ENCODE peak calls at places on chromosomes 16 and 17, in four cellular contexts. Q is H1, C is IMR-90, U is H9. J is an unnamed sample.

GRCh38 chr16:56424791-56425438 is 430 bp downstream of the AMFR start:
- DNase-seq in Q (no peak), C (no peak), U (peak; percentile 45), J (peak; percentile 61)

GRCh38 chr17:59561042-59561441 is 4.4 kb upstream of the DHX40 start:
- DNase-seq in Q (no peak), C (peak; percentile 3), U (peak; percentile 56), J (peak; percentile 68)

GRCh38 chr16:89123001-89123830 is 29.6 kb downstream of the ACSF3 start:
- DNase-seq in Q (no peak), C (no peak), U (no peak), J (no peak)

GRCh38 chr17:73513426-73513825 is 130.8 kb downstream of the SDK2 start:
- DNase-seq in Q (no peak), C (no peak), U (no peak), J (no peak)

GRCh38 chr16:30659507-30660423 is 1.5 kb downstream of the FBRS start:
- DNase-seq in Q (no peak), C (no peak), U (no peak), J (peak; percentile 10)

GRCh38 chr17:7081341-7082062 is 1.5 kb upstream of the CLEC10A start:
- DNase-seq in Q (no peak), C (no peak), U (no peak), J (peak; percentile 10)

GRCh38 chr17:8151120-8151640 is 1.0 kb downstream of the PER1 start:
- DNase-seq in Q (no peak), C (peak; percentile 90), U (peak; percentile 87), J (peak; percentile 89)

GRCh38 chr17:8110456-8110804 is 7.9 kb downstream of the ALOXE3 start:
- DNase-seq in Q (no peak), C (no peak), U (no peak), J (no peak)

GRCh38 chr17:73478768-73479424 is 165.3 kb downstream of the SDK2 start:
- DNase-seq in Q (no peak), C (no peak), U (peak; percentile 81), J (peak; percentile 58)

GRCh38 chr16:58197314-58198012 is 443 bp downstream of the CSNK2A2 start:
- DNase-seq in Q (no peak), C (no peak), U (no peak), J (peak; percentile 13)

GRCh38 chr16:58194790-58195189 is 3.1 kb downstream of the CSNK2A2 start:
- DNase-seq in Q (no peak), C (no peak), U (no peak), J (no peak)

GRCh38 chr16:58196898-58197313 is 1.0 kb downstream of the CSNK2A2 start:
- DNase-seq in Q (no peak), C (peak; percentile 48), U (no peak), J (peak; percentile 26)

GRCh38 chr16:58195771-58196170 is 2.1 kb downstream of the CSNK2A2 start:
- DNase-seq in Q (no peak), C (no peak), U (no peak), J (no peak)

GRCh38 chr16:58195344-58195743 is 2.6 kb downstream of the CSNK2A2 start:
- DNase-seq in Q (no peak), C (no peak), U (no peak), J (no peak)
- H3K9ac ChIP-seq in Q (no peak overlapping the region), C (no peak overlapping the region), U (no peak overlapping the region), J (no peak overlapping the region)

GRCh38 chr17:53219821-53220220 is 602.9 kb upstream of the KIF2B start:
- DNase-seq in Q (no peak), C (no peak), U (no peak), J (no peak)
- H4K5ac ChIP-seq in Q (no peak overlapping the region), C (no peak overlapping the region), U (no peak overlapping the region), J (no peak overlapping the region)

GRCh38 chr17:3895354-3895753 is 2.5 kb upstream of the CAMKK1 start:
- DNase-seq in Q (no peak), C (no peak), U (no peak), J (no peak)

GRCh38 chr17:3894927-3895343 is 2.1 kb upstream of the CAMKK1 start:
- DNase-seq in Q (no peak), C (peak; percentile 47), U (no peak), J (no peak)

GRCh38 chr17:3893720-3894116 is 865 bp upstream of the CAMKK1 start:
- DNase-seq in Q (no peak), C (no peak), U (no peak), J (no peak)

GRCh38 chr17:3893003-3893719 is at the start of gene CAMKK1:
- DNase-seq in Q (peak; percentile 44), C (peak; percentile 72), U (peak; percentile 97), J (peak; percentile 95)

GRCh38 chr17:3894188-3894587 is 1.3 kb upstream of the CAMKK1 start:
- DNase-seq in Q (no peak), C (no peak), U (no peak), J (no peak)
- H2BK15ac ChIP-seq in Q (peak overlapping the region; percentile 34), C (no peak overlapping the region), U (no peak overlapping the region), J (no peak overlapping the region)

DNA sequence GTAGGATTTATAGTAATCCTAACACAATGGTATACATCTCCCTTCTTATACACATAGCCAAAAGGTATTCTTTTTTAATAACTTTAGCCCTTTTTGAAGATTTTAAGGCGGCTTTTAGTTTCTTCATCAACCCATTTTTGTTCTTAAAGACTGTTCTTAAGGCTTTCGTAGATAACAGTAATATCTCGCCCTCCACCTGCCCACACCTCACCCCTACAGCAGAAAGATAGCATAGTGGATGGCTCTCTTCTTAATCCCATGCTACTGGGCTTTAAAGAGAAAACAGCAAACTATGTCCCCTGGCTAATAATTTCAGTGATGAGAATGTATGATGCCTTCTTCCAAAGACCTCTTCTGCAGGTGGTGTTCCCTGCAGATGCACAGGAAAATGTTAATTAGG is 8.6 kb downstream of the IGSF6 start:
- DNase-seq in Q (no peak), C (no peak), U (no peak), J (no peak)
- H3K9ac ChIP-seq in Q (no peak overlapping the region), C (no peak overlapping the region), U (no peak overlapping the region), J (no peak overlapping the region)

J was measured in mesendoderm.